ENCODE peak calls at places on chromosomes 7 and 10, in nine cellular contexts. One of them, this sample, is unnamed.

GRCh38 chr10:1368772-1369171 is 312.6 kb downstream of the WDR37 start:
- DNase-seq in GM06990: no peak
- DNase-seq in HFF-Myc: no peak
- DNase-seq in pancreas: peak
- DNase-seq in fibroblast of pulmonary artery: no peak
- DNase-seq in prostate gland: no peak
- DNase-seq in neural progenitor cell: peak
- DNase-seq in AG04449: no peak
- DNase-seq in neural crest cell: peak
- DNase-seq in this sample: no peak

GRCh38 chr7:151836191-151836926 is 40.6 kb downstream of the PRKAG2 start:
- DNase-seq in GM06990: no peak
- DNase-seq in HFF-Myc: no peak
- DNase-seq in pancreas: no peak
- DNase-seq in fibroblast of pulmonary artery: no peak
- DNase-seq in prostate gland: no peak
- DNase-seq in neural progenitor cell: no peak
- DNase-seq in AG04449: no peak
- DNase-seq in neural crest cell: no peak
- DNase-seq in this sample: no peak

GRCh38 chr10:76558996-76559888 is 1078.4 kb downstream of the KCNMA1 start:
- DNase-seq in GM06990: no peak
- DNase-seq in HFF-Myc: peak
- DNase-seq in pancreas: no peak
- DNase-seq in fibroblast of pulmonary artery: peak
- DNase-seq in prostate gland: no peak
- DNase-seq in neural progenitor cell: no peak
- DNase-seq in AG04449: no peak
- DNase-seq in neural crest cell: no peak
- DNase-seq in this sample: peak

GRCh38 chr7:11332186-11332864 is 358.7 kb downstream of the PHF14 start:
- DNase-seq in GM06990: peak
- DNase-seq in HFF-Myc: no peak
- DNase-seq in pancreas: no peak
- DNase-seq in fibroblast of pulmonary artery: no peak
- DNase-seq in prostate gland: no peak
- DNase-seq in neural progenitor cell: no peak
- DNase-seq in AG04449: no peak
- DNase-seq in neural crest cell: no peak
- DNase-seq in this sample: no peak

GRCh38 chr7:95298091-95298490 is 26.2 kb downstream of the PON1 start:
- DNase-seq in GM06990: no peak
- DNase-seq in HFF-Myc: no peak
- DNase-seq in pancreas: no peak
- DNase-seq in fibroblast of pulmonary artery: no peak
- DNase-seq in prostate gland: no peak
- DNase-seq in neural progenitor cell: no peak
- DNase-seq in AG04449: no peak
- DNase-seq in neural crest cell: no peak
- DNase-seq in this sample: no peak

GRCh38 chr10:3220853-3221252 is 48.3 kb upstream of the PITRM1 start:
- DNase-seq in GM06990: no peak
- DNase-seq in HFF-Myc: no peak
- DNase-seq in pancreas: no peak
- DNase-seq in fibroblast of pulmonary artery: peak
- DNase-seq in prostate gland: no peak
- DNase-seq in neural progenitor cell: no peak
- DNase-seq in AG04449: no peak
- DNase-seq in neural crest cell: no peak
- DNase-seq in this sample: no peak

GRCh38 chr10:98482096-98482495 is 35.4 kb upstream of the HPS1 start:
- DNase-seq in GM06990: no peak
- DNase-seq in HFF-Myc: no peak
- DNase-seq in pancreas: no peak
- DNase-seq in fibroblast of pulmonary artery: no peak
- DNase-seq in prostate gland: no peak
- DNase-seq in neural progenitor cell: no peak
- DNase-seq in AG04449: no peak
- DNase-seq in neural crest cell: no peak
- DNase-seq in this sample: no peak

GRCh38 chr10:74837750-74838149 is 11.3 kb downstream of the KAT6B start:
- DNase-seq in GM06990: no peak
- DNase-seq in HFF-Myc: no peak
- DNase-seq in pancreas: no peak
- DNase-seq in fibroblast of pulmonary artery: no peak
- DNase-seq in prostate gland: no peak
- DNase-seq in neural progenitor cell: no peak
- DNase-seq in AG04449: no peak
- DNase-seq in neural crest cell: no peak
- DNase-seq in this sample: no peak

GRCh38 chr10:103284170-103284569 is 7.2 kb downstream of the INA start:
- DNase-seq in GM06990: no peak
- DNase-seq in HFF-Myc: no peak
- DNase-seq in pancreas: no peak
- DNase-seq in fibroblast of pulmonary artery: peak
- DNase-seq in prostate gland: no peak
- DNase-seq in neural progenitor cell: no peak
- DNase-seq in AG04449: no peak
- DNase-seq in neural crest cell: no peak
- DNase-seq in this sample: no peak

GRCh38 chr7:77442631-77443420 is 26.7 kb upstream of the GSAP start:
- DNase-seq in GM06990: no peak
- DNase-seq in HFF-Myc: no peak
- DNase-seq in pancreas: no peak
- DNase-seq in fibroblast of pulmonary artery: peak
- DNase-seq in prostate gland: no peak
- DNase-seq in neural progenitor cell: no peak
- DNase-seq in AG04449: no peak
- DNase-seq in neural crest cell: no peak
- DNase-seq in this sample: no peak

GRCh38 chr10:43461950-43462349 is 25.0 kb downstream of the ZNF487 start:
- DNase-seq in GM06990: no peak
- DNase-seq in HFF-Myc: peak
- DNase-seq in pancreas: no peak
- DNase-seq in fibroblast of pulmonary artery: peak
- DNase-seq in prostate gland: peak
- DNase-seq in neural progenitor cell: peak
- DNase-seq in AG04449: peak
- DNase-seq in neural crest cell: peak
- DNase-seq in this sample: peak

GRCh38 chr10:66215921-66216320 is 709.9 kb upstream of the LRRTM3 start:
- DNase-seq in GM06990: no peak
- DNase-seq in HFF-Myc: no peak
- DNase-seq in pancreas: no peak
- DNase-seq in fibroblast of pulmonary artery: no peak
- DNase-seq in prostate gland: no peak
- DNase-seq in neural progenitor cell: no peak
- DNase-seq in AG04449: no peak
- DNase-seq in neural crest cell: no peak
- DNase-seq in this sample: no peak

GRCh38 chr10:66218258-66218657 is 707.6 kb upstream of the LRRTM3 start:
- DNase-seq in GM06990: no peak
- DNase-seq in HFF-Myc: no peak
- DNase-seq in pancreas: no peak
- DNase-seq in fibroblast of pulmonary artery: no peak
- DNase-seq in prostate gland: no peak
- DNase-seq in neural progenitor cell: no peak
- DNase-seq in AG04449: no peak
- DNase-seq in neural crest cell: no peak
- DNase-seq in this sample: no peak

GRCh38 chr10:66218981-66219587 is 706.8 kb upstream of the LRRTM3 start:
- DNase-seq in GM06990: no peak
- DNase-seq in HFF-Myc: no peak
- DNase-seq in pancreas: no peak
- DNase-seq in fibroblast of pulmonary artery: no peak
- DNase-seq in prostate gland: no peak
- DNase-seq in neural progenitor cell: no peak
- DNase-seq in AG04449: no peak
- DNase-seq in neural crest cell: no peak
- DNase-seq in this sample: no peak

GRCh38 chr10:66209025-66209424 is 716.8 kb upstream of the LRRTM3 start:
- DNase-seq in GM06990: no peak
- DNase-seq in HFF-Myc: no peak
- DNase-seq in pancreas: no peak
- DNase-seq in fibroblast of pulmonary artery: no peak
- DNase-seq in prostate gland: no peak
- DNase-seq in neural progenitor cell: no peak
- DNase-seq in AG04449: no peak
- DNase-seq in neural crest cell: no peak
- DNase-seq in this sample: no peak

GRCh38 chr10:66215005-66215404 is 710.8 kb upstream of the LRRTM3 start:
- DNase-seq in GM06990: no peak
- DNase-seq in HFF-Myc: no peak
- DNase-seq in pancreas: no peak
- DNase-seq in fibroblast of pulmonary artery: no peak
- DNase-seq in prostate gland: no peak
- DNase-seq in neural progenitor cell: peak
- DNase-seq in AG04449: no peak
- DNase-seq in neural crest cell: no peak
- DNase-seq in this sample: no peak
- TF ChIP-seq CTCF in GM06990: peak
- TF ChIP-seq CTCF in HFF-Myc: no peak
- TF ChIP-seq CTCF in pancreas: no peak
- TF ChIP-seq CTCF in fibroblast of pulmonary artery: no peak
- TF ChIP-seq CTCF in prostate gland: no peak
- TF ChIP-seq CTCF in neural progenitor cell: peak
- TF ChIP-seq CTCF in AG04449: no peak
- TF ChIP-seq CTCF in neural crest cell: peak
- TF ChIP-seq CTCF in this sample: no peak

DNA sequence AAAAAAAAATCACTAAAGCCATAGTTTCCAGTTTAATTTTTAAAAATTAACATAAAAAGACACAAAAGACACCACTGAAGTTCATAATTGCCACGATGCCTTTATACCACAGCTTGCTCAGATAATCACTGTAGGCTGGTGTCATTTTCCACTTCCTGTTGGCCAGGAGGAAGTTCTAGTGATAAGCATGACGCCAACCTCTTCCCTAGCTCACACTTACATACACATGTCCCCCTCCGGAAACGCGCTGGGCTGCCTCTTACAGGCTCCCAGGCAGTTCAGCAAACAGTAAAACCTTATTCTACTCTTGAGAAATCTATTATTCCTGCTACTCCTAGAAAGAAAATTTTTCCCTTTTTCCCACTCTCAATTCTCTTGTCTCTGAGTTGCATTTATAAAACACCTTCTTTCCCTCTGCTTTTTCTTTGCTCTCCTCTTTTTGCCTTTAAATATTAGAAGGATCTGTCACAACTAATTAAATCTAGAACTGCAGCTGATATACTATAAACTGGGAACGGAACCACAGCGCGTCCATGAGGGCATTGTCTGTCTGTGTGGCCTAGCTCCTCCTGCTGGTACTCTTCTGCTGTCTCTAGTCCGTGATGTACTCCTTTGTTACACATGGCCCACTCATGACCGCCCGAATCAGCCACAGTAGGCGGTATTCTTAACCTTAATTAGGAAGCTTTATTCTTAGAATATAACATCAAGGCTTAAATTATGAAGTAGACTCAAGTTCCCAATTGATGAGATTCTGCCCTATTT is 664.9 kb downstream of the CNTNAP2 start:
- DNase-seq in GM06990: no peak
- DNase-seq in HFF-Myc: no peak
- DNase-seq in pancreas: no peak
- DNase-seq in fibroblast of pulmonary artery: no peak
- DNase-seq in prostate gland: no peak
- DNase-seq in neural progenitor cell: no peak
- DNase-seq in AG04449: no peak
- DNase-seq in neural crest cell: no peak
- DNase-seq in this sample: no peak
- TF ChIP-seq CTCF in GM06990: no peak
- TF ChIP-seq CTCF in HFF-Myc: no peak
- TF ChIP-seq CTCF in pancreas: no peak
- TF ChIP-seq CTCF in fibroblast of pulmonary artery: no peak
- TF ChIP-seq CTCF in prostate gland: no peak
- TF ChIP-seq CTCF in neural progenitor cell: no peak
- TF ChIP-seq CTCF in AG04449: no peak
- TF ChIP-seq CTCF in neural crest cell: no peak
- TF ChIP-seq CTCF in this sample: no peak

DNA sequence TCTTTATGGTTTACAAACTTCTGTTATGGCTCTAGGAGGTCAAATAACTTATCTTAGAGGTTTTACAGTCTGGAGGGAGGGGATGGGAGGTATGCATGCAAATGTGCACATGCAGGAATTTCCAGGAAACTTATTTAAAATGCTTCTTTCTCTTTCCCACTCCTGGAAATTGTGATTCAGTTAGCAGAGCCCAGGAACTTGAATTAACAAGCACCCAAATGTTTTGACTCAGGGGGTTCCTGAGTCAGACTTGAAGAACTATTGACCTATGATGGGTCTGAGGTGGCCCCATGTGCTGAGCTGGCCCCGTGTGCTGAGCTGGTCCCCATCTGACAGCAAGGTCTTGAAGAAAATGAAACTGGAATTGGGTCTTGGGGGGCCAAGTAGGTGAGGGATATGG is 669.4 kb downstream of the INHBA start:
- DNase-seq in GM06990: no peak
- DNase-seq in HFF-Myc: no peak
- DNase-seq in pancreas: no peak
- DNase-seq in fibroblast of pulmonary artery: no peak
- DNase-seq in prostate gland: no peak
- DNase-seq in neural progenitor cell: no peak
- DNase-seq in AG04449: no peak
- DNase-seq in neural crest cell: no peak
- DNase-seq in this sample: no peak
- TF ChIP-seq CTCF in GM06990: no peak
- TF ChIP-seq CTCF in HFF-Myc: no peak
- TF ChIP-seq CTCF in pancreas: no peak
- TF ChIP-seq CTCF in fibroblast of pulmonary artery: no peak
- TF ChIP-seq CTCF in prostate gland: no peak
- TF ChIP-seq CTCF in neural progenitor cell: no peak
- TF ChIP-seq CTCF in AG04449: no peak
- TF ChIP-seq CTCF in neural crest cell: no peak
- TF ChIP-seq CTCF in this sample: no peak

DNA sequence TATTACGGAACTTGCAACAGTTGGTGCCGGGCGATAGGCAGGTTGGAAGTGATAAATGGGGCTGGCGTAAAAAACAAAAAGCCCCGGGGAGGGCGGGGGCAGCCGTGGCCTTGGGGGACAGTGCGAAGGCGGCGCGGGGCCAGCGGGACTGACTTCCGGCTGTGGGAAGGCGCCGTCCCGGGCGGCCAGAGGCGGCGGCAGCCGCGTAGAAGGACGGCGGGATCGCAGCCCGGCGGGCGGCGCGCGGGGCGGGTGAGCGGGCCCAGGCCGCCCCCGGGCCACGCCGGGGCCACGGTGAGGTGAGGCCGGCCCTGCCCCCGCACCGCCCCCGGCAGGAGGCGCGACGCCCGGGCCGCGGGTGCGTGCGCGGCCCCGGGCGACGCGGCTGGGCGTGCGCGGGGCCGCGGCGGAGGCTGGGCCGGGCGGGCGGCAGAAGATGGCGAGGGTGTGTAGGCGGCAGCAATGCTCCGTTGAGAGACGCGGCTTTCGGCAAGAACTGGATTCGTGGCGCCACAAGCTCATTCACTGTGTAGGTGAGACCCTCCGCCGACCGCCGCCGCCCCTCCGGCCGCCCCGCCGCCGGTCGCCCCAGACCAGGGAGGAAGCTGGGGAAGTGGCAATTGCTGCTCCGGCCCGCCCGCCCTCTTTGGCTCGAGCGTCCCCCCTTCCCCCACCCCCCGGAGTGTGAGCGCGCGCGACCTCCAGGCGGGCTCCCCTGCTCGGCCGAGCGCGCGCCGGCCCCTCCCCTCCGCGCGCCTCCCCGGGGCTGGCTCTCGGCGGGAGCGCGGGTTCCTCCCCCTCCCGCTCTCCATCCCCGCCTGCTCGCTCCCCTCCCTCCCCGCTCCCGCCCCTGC is at the start of gene LCOR:
- DNase-seq in GM06990: peak
- DNase-seq in HFF-Myc: no peak
- DNase-seq in pancreas: peak
- DNase-seq in fibroblast of pulmonary artery: peak
- DNase-seq in prostate gland: peak
- DNase-seq in neural progenitor cell: peak
- DNase-seq in AG04449: no peak
- DNase-seq in neural crest cell: peak
- DNase-seq in this sample: peak
- TF ChIP-seq CTCF in GM06990: no peak
- TF ChIP-seq CTCF in HFF-Myc: no peak
- TF ChIP-seq CTCF in pancreas: no peak
- TF ChIP-seq CTCF in fibroblast of pulmonary artery: no peak
- TF ChIP-seq CTCF in prostate gland: no peak
- TF ChIP-seq CTCF in neural progenitor cell: no peak
- TF ChIP-seq CTCF in AG04449: no peak
- TF ChIP-seq CTCF in neural crest cell: peak
- TF ChIP-seq CTCF in this sample: no peak

This sample was measured in AG09319.